ENCODE peak calls at places on chromosomes 3 and 15, in seven cellular contexts. R is fibroblast of lung, A is Calu3, F is cardiac muscle cell, Y is GM13976, U is coronary artery, Z is HFF-Myc. I is an unnamed sample.

GRCh38 chr3:126567696-126568438 is 9.1 kb upstream of the C3orf22 start:
- DNase-seq in R (no peak), A (peak; percentile 39), F (no peak), Y (peak; percentile 13), U (no peak), Z (no peak), I (no peak)

GRCh38 chr3:186142556-186142955 is 33.7 kb upstream of the ETV5 start:
- DNase-seq in R (no peak), A (no peak), F (no peak), Y (no peak), U (no peak), Z (no peak), I (no peak)

GRCh38 chr3:181276358-181276896 is 286.9 kb upstream of the DNAJC19 start:
- DNase-seq in R (no peak), A (no peak), F (no peak), Y (no peak), U (no peak), Z (no peak), I (no peak)

GRCh38 chr3:194140520-194141414 is 4.8 kb downstream of the HES1 start:
- DNase-seq in R (no peak), A (peak; percentile 86), F (peak; percentile 71), Y (peak; percentile 52), U (peak; percentile 83), Z (no peak), I (no peak)

GRCh38 chr3:159451067-159451466 is 537.6 kb upstream of the IL12A start:
- DNase-seq in R (no peak), A (no peak), F (no peak), Y (no peak), U (no peak), Z (no peak), I (no peak)

GRCh38 chr3:59142581-59142980 is 92.8 kb upstream of the CFAP20DC start:
- DNase-seq in R (no peak), A (no peak), F (no peak), Y (no peak), U (no peak), Z (no peak), I (no peak)

GRCh38 chr15:88615303-88616107 is 5.6 kb upstream of the AEN start:
- DNase-seq in R (no peak), A (peak; percentile 62), F (no peak), Y (peak; percentile 66), U (no peak), Z (no peak), I (peak; percentile 58)

GRCh38 chr3:23495507-23495906 is 292.4 kb downstream of the UBE2E2 start:
- DNase-seq in R (no peak), A (no peak), F (no peak), Y (no peak), U (no peak), Z (no peak), I (no peak)

GRCh38 chr3:132723024-132723462 is 834 bp upstream of the NPHP3 start:
- DNase-seq in R (no peak), A (no peak), F (no peak), Y (peak; percentile 37), U (no peak), Z (no peak), I (no peak)

GRCh38 chr15:39034816-39035215 is 470.2 kb upstream of the RASGRP1 start:
- DNase-seq in R (no peak), A (no peak), F (no peak), Y (no peak), U (no peak), Z (no peak), I (no peak)

GRCh38 chr15:49832421-49832980 is 211.7 kb downstream of the DTWD1 start:
- DNase-seq in R (no peak), A (peak; percentile 41), F (peak; percentile 41), Y (no peak), U (no peak), Z (no peak), I (no peak)

GRCh38 chr15:29074045-29074444 is 188.3 kb downstream of the APBA2 start:
- DNase-seq in R (no peak), A (no peak), F (no peak), Y (no peak), U (no peak), Z (no peak), I (no peak)

DNA sequence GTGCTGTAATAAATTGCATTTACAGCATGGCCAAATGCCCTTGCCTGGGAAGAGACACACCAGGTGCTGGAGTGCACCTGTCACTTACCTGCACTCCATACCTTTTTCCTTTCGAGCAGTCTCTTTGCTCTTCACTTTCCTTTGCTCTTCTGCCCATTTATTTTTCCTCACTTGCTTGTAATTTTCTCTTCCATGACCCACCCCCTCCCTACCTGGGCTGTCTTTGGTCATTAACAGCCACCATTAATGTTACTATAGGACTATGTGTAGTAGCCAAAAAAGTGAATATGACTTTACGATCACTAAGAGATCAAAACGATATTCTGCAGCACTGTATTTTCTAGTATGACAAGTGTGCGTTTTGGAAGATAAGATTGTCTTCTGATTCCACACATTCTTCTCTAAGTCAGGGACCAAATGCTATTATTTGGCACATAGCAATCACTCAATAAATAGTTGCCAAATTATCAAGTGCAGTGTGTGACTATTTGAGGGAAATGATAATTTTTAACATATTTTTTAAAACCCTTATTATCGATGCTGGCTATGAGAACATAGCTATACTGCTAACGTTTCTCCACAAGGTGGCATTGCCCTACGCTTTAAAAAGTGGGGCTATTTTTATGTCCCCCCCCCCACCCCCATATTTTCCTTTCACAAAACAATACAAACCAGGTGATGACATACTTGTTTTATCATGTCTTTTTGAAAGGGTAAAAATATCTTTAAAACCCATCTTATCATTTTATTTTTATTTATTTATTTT is 114.4 kb downstream of the GHSR start:
- DNase-seq in R (no peak), A (no peak), F (no peak), Y (no peak), U (no peak), Z (no peak), I (no peak)
- TF ChIP-seq CTCF in R (no peak), A (peak; percentile 31), F (peak; percentile 30), Y (no peak), U (no peak), Z (peak; percentile 11), I (no peak)

GRCh38 chr3:57961828-57962447 is 46.3 kb upstream of the FLNB start:
- DNase-seq in R (peak; percentile 62), A (no peak), F (no peak), Y (no peak), U (no peak), Z (no peak), I (no peak)

GRCh38 chr3:57962448-57962834 is 45.8 kb upstream of the FLNB start:
- DNase-seq in R (no peak), A (no peak), F (no peak), Y (no peak), U (no peak), Z (no peak), I (no peak)

GRCh38 chr3:57961177-57961827 is 46.9 kb upstream of the FLNB start:
- DNase-seq in R (no peak), A (no peak), F (no peak), Y (no peak), U (no peak), Z (no peak), I (no peak)

GRCh38 chr3:57966823-57967222 is 41.4 kb upstream of the FLNB start:
- DNase-seq in R (peak; percentile 67), A (no peak), F (no peak), Y (no peak), U (no peak), Z (no peak), I (no peak)

GRCh38 chr3:57963811-57964346 is 44.3 kb upstream of the FLNB start:
- DNase-seq in R (no peak), A (no peak), F (no peak), Y (no peak), U (no peak), Z (no peak), I (no peak)
- TF ChIP-seq CTCF in R (no peak), A (no peak), F (no peak), Y (no peak), U (no peak), Z (no peak), I (no peak)

DNA sequence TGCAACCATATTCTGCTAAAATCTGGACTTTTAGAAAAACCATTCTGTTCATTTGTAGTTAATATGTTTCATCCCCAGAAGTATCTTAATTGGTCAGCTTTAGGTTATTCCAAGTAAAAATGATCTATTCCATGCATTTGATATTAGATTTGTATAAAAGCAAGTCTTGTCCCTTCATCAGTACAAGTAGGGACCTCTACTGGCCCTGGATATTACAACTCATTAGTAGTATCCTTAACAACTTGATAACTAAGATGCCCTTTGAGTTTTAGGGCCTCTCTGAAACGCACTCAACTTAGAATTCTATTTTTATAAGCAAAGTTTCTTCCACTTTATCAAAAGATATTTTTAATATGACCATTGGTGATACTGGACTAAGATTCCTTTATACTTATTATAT is 25.3 kb upstream of the SELENOT start:
- DNase-seq in R (peak; percentile 20), A (no peak), F (no peak), Y (no peak), U (no peak), Z (no peak), I (no peak)
- TF ChIP-seq CTCF in R (no peak), A (no peak), F (no peak), Y (no peak), U (no peak), Z (no peak), I (no peak)

GRCh38 chr3:183028416-183028815 is 48.1 kb upstream of the DCUN1D1 start:
- DNase-seq in R (no peak), A (no peak), F (no peak), Y (no peak), U (no peak), Z (no peak), I (no peak)

GRCh38 chr3:183022935-183023516 is 42.7 kb upstream of the DCUN1D1 start:
- DNase-seq in R (no peak), A (no peak), F (no peak), Y (no peak), U (no peak), Z (no peak), I (no peak)

GRCh38 chr3:183031826-183032225 is 51.5 kb upstream of the DCUN1D1 start:
- DNase-seq in R (no peak), A (no peak), F (no peak), Y (no peak), U (no peak), Z (no peak), I (no peak)

GRCh38 chr3:183032904-183033555 is 52.7 kb upstream of the DCUN1D1 start:
- DNase-seq in R (no peak), A (no peak), F (no peak), Y (no peak), U (no peak), Z (no peak), I (no peak)

DNA sequence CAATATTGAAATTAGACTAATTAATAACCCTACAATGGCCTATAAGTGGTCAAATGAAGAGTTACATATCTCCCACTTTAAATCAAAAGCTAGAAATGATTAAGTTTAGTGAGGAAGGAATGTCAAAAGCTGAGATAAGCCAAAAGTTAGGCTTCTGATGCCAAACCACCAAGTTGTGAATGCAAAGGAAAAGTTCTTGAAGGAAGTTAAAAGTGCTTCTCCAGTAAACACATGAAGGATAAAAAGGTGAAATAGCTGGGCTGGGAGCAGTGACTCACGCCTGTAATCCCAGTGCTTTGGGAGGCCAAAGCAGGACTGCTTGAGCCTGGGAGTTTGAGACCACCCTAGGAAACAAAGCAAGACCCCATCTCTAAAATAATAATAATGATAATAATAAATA is 46.9 kb upstream of the DCUN1D1 start:
- DNase-seq in R (no peak), A (no peak), F (no peak), Y (no peak), U (no peak), Z (no peak), I (no peak)
- TF ChIP-seq CTCF in R (no peak), A (no peak), F (no peak), Y (no peak), U (no peak), Z (no peak), I (no peak)